ENCODE peak calls at places on chromosome 11, in six cellular contexts. E, Q, W, N, T and Y are unnamed samples.

GRCh38 chr11:92591551-92591950 is 366.9 kb downstream of the FAT3 start:
- DNase-seq in Q (no peak), W (no peak), N (no peak), E (no peak), T (no peak), Y (no peak)

GRCh38 chr11:99423435-99423983 is 402.8 kb downstream of the CNTN5 start:
- DNase-seq in W (no peak), E (no peak), T (no peak), Q (no peak), N (no peak), Y (no peak)

GRCh38 chr11:63709336-63709735 is 28.0 kb downstream of the RTN3 start:
- DNase-seq in N (no peak), T (no peak), Q (no peak), E (no peak), W (no peak), Y (no peak)

GRCh38 chr11:107250017-107250416 is 207.6 kb downstream of the CWF19L2 start:
- DNase-seq in Q (no peak), T (no peak), N (no peak), W (no peak), E (no peak), Y (no peak)

GRCh38 chr11:3121931-3122774 is 43.0 kb downstream of the OSBPL5 start:
- DNase-seq in Q (no peak), W (no peak), N (no peak), T (no peak), E (no peak), Y (no peak)

GRCh38 chr11:111731839-111732238 is 34.4 kb downstream of the PPP2R1B start:
- DNase-seq in E (no peak), N (no peak), T (no peak), Q (no peak), W (no peak), Y (no peak)

GRCh38 chr11:44747339-44747738 is 20.6 kb downstream of the TSPAN18 start:
- DNase-seq in Q (no peak), W (no peak), N (no peak), T (no peak), E (no peak), Y (no peak)

GRCh38 chr11:14789879-14790484 is 102.0 kb downstream of the CYP2R1 start:
- DNase-seq in W (no peak), E (no peak), Q (no peak), N (no peak), T (no peak), Y (no peak)

GRCh38 chr11:58898106-58898505 is 41.2 kb upstream of the GLYATL1 start:
- DNase-seq in Q (no peak), W (no peak), T (no peak), N (no peak), E (no peak), Y (no peak)

GRCh38 chr11:2387266-2387982 is 10.3 kb downstream of the CD81 start:
- DNase-seq in Q (peak), N (peak), E (no peak), T (no peak), W (no peak), Y (no peak)

GRCh38 chr11:30983810-30984441 is 385.6 kb downstream of the DCDC1 start:
- DNase-seq in Q (no peak), T (no peak), N (peak), W (no peak), E (no peak), Y (no peak)

GRCh38 chr11:85811624-85812023 is 683 bp upstream of the SYTL2 start:
- DNase-seq in W (no peak), N (peak), T (no peak), Q (no peak), E (no peak), Y (no peak)

GRCh38 chr11:85810521-85810870 is 445 bp downstream of the SYTL2 start:
- DNase-seq in W (no peak), T (no peak), E (peak), Q (no peak), N (peak), Y (no peak)

GRCh38 chr11:85813721-85814120 is 2.8 kb upstream of the SYTL2 start:
- DNase-seq in Q (no peak), E (no peak), W (no peak), T (no peak), N (no peak), Y (no peak)

GRCh38 chr11:85810871-85811611 is at the start of gene SYTL2:
- DNase-seq in T (peak), Q (peak), W (peak), N (peak), E (peak), Y (peak)

DNA sequence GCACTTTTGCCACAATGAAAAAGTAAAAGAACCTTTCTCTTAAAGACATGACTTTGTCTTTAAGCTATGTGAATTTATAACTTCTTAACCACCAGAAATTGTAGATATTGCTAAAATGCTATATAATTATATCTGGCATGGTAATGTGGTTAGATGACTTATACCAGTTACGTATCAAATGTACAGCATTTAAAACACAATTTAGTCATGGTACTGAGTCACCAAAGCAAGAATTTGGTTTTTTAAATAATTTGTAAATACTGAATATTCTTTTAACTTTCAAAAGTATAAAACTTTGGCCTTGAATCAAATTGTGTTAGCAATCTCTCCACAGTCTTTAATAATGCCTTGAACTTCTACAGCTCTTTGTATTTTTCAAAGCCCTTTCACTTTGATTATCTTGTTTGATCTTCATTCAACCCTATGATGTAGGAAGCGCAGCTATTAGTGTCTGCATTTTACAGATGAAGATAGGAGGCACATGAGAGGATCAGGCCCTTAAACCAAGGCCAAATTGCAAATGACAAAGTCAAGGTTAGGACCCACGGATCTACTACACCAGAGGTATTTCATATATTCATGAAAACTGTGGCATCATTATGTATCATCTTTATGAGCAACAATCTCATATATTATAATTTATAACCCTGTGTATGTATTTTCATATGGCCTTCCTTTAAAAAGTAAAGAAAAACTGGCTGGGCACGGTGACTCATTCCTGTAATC is 4.4 kb upstream of the SYTL2 start:
- DNase-seq in E (no peak), Q (no peak), N (no peak), W (no peak), T (no peak), Y (no peak)
- TF ChIP-seq CTCF in E (no peak), Q (no peak), N (no peak), W (no peak), T (no peak), Y (no peak)

GRCh38 chr11:68763926-68764657 is 12.8 kb upstream of the TESMIN start:
- DNase-seq in W (no peak), T (no peak), N (peak), E (no peak), Q (no peak), Y (no peak)
- TF ChIP-seq CTCF in W (no peak), T (no peak), N (peak), E (no peak), Q (no peak), Y (no peak)

GRCh38 chr11:126965331-126965730 is 35.2 kb downstream of the KIRREL3 start:
- DNase-seq in T (no peak), E (no peak), W (no peak), Q (no peak), N (no peak), Y (no peak)

GRCh38 chr11:126973051-126973450 is 27.5 kb downstream of the KIRREL3 start:
- DNase-seq in E (no peak), W (no peak), Q (no peak), N (no peak), T (no peak), Y (no peak)

GRCh38 chr11:126971305-126971704 is 29.3 kb downstream of the KIRREL3 start:
- DNase-seq in N (no peak), T (no peak), E (no peak), Q (no peak), W (no peak), Y (no peak)

GRCh38 chr11:126968915-126969314 is 31.7 kb downstream of the KIRREL3 start:
- DNase-seq in Q (no peak), N (peak), E (no peak), W (no peak), T (no peak), Y (no peak)

GRCh38 chr11:126969865-126970479 is 30.6 kb downstream of the KIRREL3 start:
- DNase-seq in Q (no peak), W (no peak), N (peak), E (peak), T (no peak), Y (no peak)
- TF ChIP-seq CTCF in Q (no peak), W (peak), N (peak), E (peak), T (no peak), Y (peak)

GRCh38 chr11:115515647-115516046 is 11.4 kb upstream of the CADM1 start:
- DNase-seq in T (no peak), E (no peak), N (no peak), W (no peak), Q (no peak), Y (no peak)
- TF ChIP-seq CTCF in T (no peak), E (no peak), N (no peak), W (no peak), Q (no peak), Y (no peak)

GRCh38 chr11:387193-387793 is 6.7 kb upstream of the PKP3 start:
- DNase-seq in N (no peak), Q (no peak), W (no peak), T (no peak), E (no peak), Y (no peak)

GRCh38 chr11:393219-394033 is 583 bp upstream of the PKP3 start:
- DNase-seq in T (peak), E (no peak), W (peak), Q (no peak), N (no peak), Y (no peak)

GRCh38 chr11:391117-392017 is 2.6 kb upstream of the PKP3 start:
- DNase-seq in W (no peak), Q (no peak), T (no peak), N (no peak), E (no peak), Y (no peak)

GRCh38 chr11:392102-392777 is 1.8 kb upstream of the PKP3 start:
- DNase-seq in W (no peak), Q (no peak), T (no peak), E (no peak), N (no peak), Y (no peak)

GRCh38 chr11:390175-390574 is 3.8 kb upstream of the PKP3 start:
- DNase-seq in W (no peak), E (no peak), Q (no peak), N (peak), T (no peak), Y (no peak)
- TF ChIP-seq CTCF in W (no peak), E (no peak), Q (no peak), N (peak), T (no peak), Y (peak)